ENCODE peak calls at places on chromosomes 2 and 18, in four cellular contexts. One of them, this sample, is unnamed. For H3K4me1 and H3K36me3, the result is how much of the 10 kb centered on the place peaks cover.

GRCh38 chr2:105177008-105177407 is 64.5 kb upstream of the GPR45 start:
- DNase-seq in psoas muscle: no peak
- DNase-seq in GM23248: no peak
- DNase-seq in left ventricle myocardium inferior: no peak
- DNase-seq in this sample: no peak

GRCh38 chr2:233811087-233811486 is 33.0 kb downstream of the MROH2A start:
- DNase-seq in psoas muscle: no peak
- DNase-seq in GM23248: no peak
- DNase-seq in left ventricle myocardium inferior: no peak
- DNase-seq in this sample: no peak

GRCh38 chr18:10687161-10687925 is 161.5 kb downstream of the NAPG start:
- DNase-seq in psoas muscle: no peak
- DNase-seq in GM23248: no peak
- DNase-seq in left ventricle myocardium inferior: no peak
- DNase-seq in this sample: no peak

GRCh38 chr18:10228380-10228779 is 226.1 kb upstream of the APCDD1 start:
- DNase-seq in psoas muscle: no peak
- DNase-seq in GM23248: no peak
- DNase-seq in left ventricle myocardium inferior: no peak
- DNase-seq in this sample: no peak

GRCh38 chr2:9250091-9250490 is 43.5 kb downstream of the ASAP2 start:
- DNase-seq in psoas muscle: no peak
- DNase-seq in GM23248: no peak
- DNase-seq in left ventricle myocardium inferior: no peak
- DNase-seq in this sample: no peak

GRCh38 chr18:13372405-13372995 is 153.9 kb downstream of the LDLRAD4 start:
- DNase-seq in psoas muscle: no peak
- DNase-seq in GM23248: peak
- DNase-seq in left ventricle myocardium inferior: no peak
- DNase-seq in this sample: no peak

GRCh38 chr2:38496927-38497669 is 105.6 kb downstream of the HNRNPLL start:
- DNase-seq in psoas muscle: peak
- DNase-seq in GM23248: peak
- DNase-seq in left ventricle myocardium inferior: peak
- DNase-seq in this sample: no peak

GRCh38 chr2:205376071-205376470 is 306.2 kb upstream of the NRP2 start:
- DNase-seq in psoas muscle: no peak
- DNase-seq in GM23248: no peak
- DNase-seq in left ventricle myocardium inferior: no peak
- DNase-seq in this sample: no peak

GRCh38 chr18:12239426-12239825 is 14.7 kb upstream of the CIDEA start:
- DNase-seq in psoas muscle: no peak
- DNase-seq in GM23248: peak
- DNase-seq in left ventricle myocardium inferior: no peak
- DNase-seq in this sample: no peak

GRCh38 chr2:204325468-204325867 is 219.8 kb upstream of the PARD3B start:
- DNase-seq in psoas muscle: no peak
- DNase-seq in GM23248: peak
- DNase-seq in left ventricle myocardium inferior: no peak
- DNase-seq in this sample: no peak

DNA sequence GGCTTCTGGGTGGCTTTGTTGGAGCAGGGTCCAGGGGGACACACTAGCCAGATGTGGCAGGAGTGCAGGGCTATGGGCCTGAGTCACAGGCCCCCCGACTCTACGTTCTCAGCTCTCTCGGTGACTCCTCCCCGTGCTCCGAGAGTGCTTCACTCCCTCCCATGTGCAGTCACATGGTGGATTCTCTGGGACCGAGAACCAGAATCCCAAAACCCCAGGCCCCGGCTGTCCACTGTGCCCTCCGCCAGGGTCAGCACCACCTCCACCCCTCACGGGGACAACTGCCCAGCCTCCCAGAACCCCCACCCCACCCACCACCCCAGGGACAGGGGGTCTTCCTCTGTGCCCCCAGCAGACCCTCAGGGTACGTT is 4.2 kb downstream of the RAMP1 start:
- DNase-seq in psoas muscle: no peak
- DNase-seq in GM23248: no peak
- DNase-seq in left ventricle myocardium inferior: no peak
- DNase-seq in this sample: peak
- H3K4me1 ChIP-seq in psoas muscle: half or more
- H3K4me1 ChIP-seq in GM23248: under half
- H3K4me1 ChIP-seq in left ventricle myocardium inferior: half or more
- H3K4me1 ChIP-seq in this sample: under half

DNA sequence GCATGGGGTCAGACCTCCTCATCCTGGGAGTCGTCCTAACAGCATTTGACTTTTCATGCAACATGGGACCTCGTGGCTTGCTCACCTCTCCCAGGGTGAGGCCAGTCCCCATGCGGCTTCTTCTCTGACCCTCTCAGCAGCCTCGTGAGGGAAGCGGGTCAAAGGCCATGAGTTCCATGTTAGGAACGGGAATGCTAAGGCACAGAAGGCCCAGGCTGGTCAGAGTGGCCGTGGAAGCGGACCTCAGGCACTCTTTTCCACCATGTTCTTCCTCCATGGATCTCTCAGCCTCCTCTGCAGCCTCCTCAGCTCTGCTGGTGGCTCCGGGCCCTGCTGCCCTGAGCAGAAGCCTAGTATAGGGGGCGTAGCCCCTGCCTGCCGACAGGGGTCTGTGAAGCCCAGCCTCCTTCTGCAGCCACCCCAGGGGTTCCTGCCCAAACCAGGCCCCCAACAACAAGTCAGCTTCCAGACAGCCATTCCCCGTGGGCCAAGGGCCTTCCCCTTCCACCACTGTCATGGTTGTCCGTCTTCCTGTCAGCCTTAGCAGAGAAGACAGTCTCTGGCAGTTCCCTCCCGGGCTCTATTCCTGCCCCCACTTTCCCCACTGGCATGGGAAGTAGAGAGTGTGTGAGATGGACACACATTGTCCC is 60.0 kb upstream of the OTOF start:
- DNase-seq in psoas muscle: no peak
- DNase-seq in GM23248: no peak
- DNase-seq in left ventricle myocardium inferior: no peak
- DNase-seq in this sample: peak
- H3K36me3 ChIP-seq in psoas muscle: under half
- H3K36me3 ChIP-seq in GM23248: under half
- H3K36me3 ChIP-seq in left ventricle myocardium inferior: under half
- H3K36me3 ChIP-seq in this sample: under half

GRCh38 chr2:217929757-217930707 is 72.8 kb downstream of the TNS1 start:
- DNase-seq in psoas muscle: peak
- DNase-seq in GM23248: peak
- DNase-seq in left ventricle myocardium inferior: peak
- DNase-seq in this sample: peak

GRCh38 chr2:217929294-217929671 is 73.5 kb downstream of the TNS1 start:
- DNase-seq in psoas muscle: peak
- DNase-seq in GM23248: no peak
- DNase-seq in left ventricle myocardium inferior: peak
- DNase-seq in this sample: no peak

GRCh38 chr2:217927601-217928323 is 75.0 kb downstream of the TNS1 start:
- DNase-seq in psoas muscle: peak
- DNase-seq in GM23248: no peak
- DNase-seq in left ventricle myocardium inferior: no peak
- DNase-seq in this sample: no peak

GRCh38 chr2:217926801-217927200 is 76.0 kb downstream of the TNS1 start:
- DNase-seq in psoas muscle: peak
- DNase-seq in GM23248: no peak
- DNase-seq in left ventricle myocardium inferior: no peak
- DNase-seq in this sample: no peak

GRCh38 chr2:217928324-217929293 is 74.2 kb downstream of the TNS1 start:
- DNase-seq in psoas muscle: peak
- DNase-seq in GM23248: peak
- DNase-seq in left ventricle myocardium inferior: peak
- DNase-seq in this sample: peak
- H3K4me1 ChIP-seq in psoas muscle: half or more
- H3K4me1 ChIP-seq in GM23248: half or more
- H3K4me1 ChIP-seq in left ventricle myocardium inferior: half or more
- H3K4me1 ChIP-seq in this sample: under half

GRCh38 chr2:135674453-135674852 is 67.2 kb upstream of the UBXN4 start:
- DNase-seq in psoas muscle: no peak
- DNase-seq in GM23248: no peak
- DNase-seq in left ventricle myocardium inferior: no peak
- DNase-seq in this sample: no peak

GRCh38 chr2:135676031-135676430 is 65.6 kb upstream of the UBXN4 start:
- DNase-seq in psoas muscle: no peak
- DNase-seq in GM23248: no peak
- DNase-seq in left ventricle myocardium inferior: no peak
- DNase-seq in this sample: no peak

DNA sequence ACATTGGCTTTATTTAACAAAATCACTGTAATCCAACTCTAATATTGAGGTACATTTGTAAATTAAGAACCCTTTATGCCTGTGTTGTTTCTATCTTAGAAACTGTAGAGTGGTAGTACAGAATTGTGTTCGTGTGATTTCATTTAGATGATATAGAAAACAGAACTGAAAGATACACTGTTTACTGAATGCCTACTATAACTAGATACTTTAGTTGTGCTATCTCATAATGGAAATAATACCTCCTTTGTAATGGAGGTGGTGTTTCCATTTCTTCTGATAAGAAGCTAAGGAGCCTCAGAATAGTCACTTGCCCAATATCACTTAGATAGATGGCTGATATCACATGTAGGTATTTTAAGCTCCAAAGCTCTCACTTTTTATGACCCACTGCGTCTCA is 62.5 kb upstream of the UBXN4 start:
- DNase-seq in psoas muscle: no peak
- DNase-seq in GM23248: no peak
- DNase-seq in left ventricle myocardium inferior: no peak
- DNase-seq in this sample: no peak
- H3K36me3 ChIP-seq in psoas muscle: under half
- H3K36me3 ChIP-seq in GM23248: under half
- H3K36me3 ChIP-seq in left ventricle myocardium inferior: under half
- H3K36me3 ChIP-seq in this sample: under half